ENCODE peak calls at places on chromosomes 1 and 21, in eight cellular contexts. D, K, O, S, M, E, N and V are unnamed samples.

GRCh38 chr1:167790117-167790516 is 68.3 kb downstream of the MPZL1 start:
- DNase-seq in M (no peak), N (no peak), O (no peak), S (no peak), D (no peak), E (no peak), K (no peak), V (no peak)

GRCh38 chr1:31843506-31843905 is 27.7 kb upstream of the SPOCD1 start:
- DNase-seq in E (peak), M (peak), N (no peak), O (no peak), D (peak), K (no peak), S (no peak), V (peak)

GRCh38 chr1:29389533-29390041 is 153.3 kb downstream of the PTPRU start:
- DNase-seq in S (no peak), M (no peak), D (no peak), K (no peak), O (peak), E (no peak), N (no peak), V (no peak)

GRCh38 chr1:56755911-56756310 is 63.3 kb downstream of the FYB2 start:
- DNase-seq in E (no peak), K (no peak), N (no peak), O (no peak), M (no peak), S (no peak), D (no peak), V (no peak)

GRCh38 chr1:116997666-116998065 is 3.9 kb upstream of the CD101 start:
- DNase-seq in M (no peak), S (no peak), E (no peak), N (no peak), O (no peak), K (no peak), D (no peak), V (peak)

GRCh38 chr21:31426235-31426797 is 82.3 kb upstream of the TIAM1 start:
- DNase-seq in D (no peak), E (no peak), N (no peak), O (no peak), K (no peak), M (no peak), S (no peak), V (peak)

GRCh38 chr1:115492019-115492595 is 149.7 kb upstream of the VANGL1 start:
- DNase-seq in S (no peak), D (no peak), O (peak), K (no peak), E (no peak), M (no peak), N (no peak), V (no peak)

GRCh38 chr1:54335396-54336056 is 70.7 kb downstream of the SSBP3 start:
- DNase-seq in N (no peak), O (peak), K (peak), M (peak), D (peak), S (no peak), E (no peak), V (peak)

GRCh38 chr1:1779691-1780597 is 1.7 kb upstream of the NADK start:
- DNase-seq in D (peak), O (peak), M (peak), S (peak), K (peak), E (no peak), N (peak), V (peak)

GRCh38 chr1:162904579-162904978 is 43.6 kb upstream of the CCDC190 start:
- DNase-seq in K (no peak), M (no peak), E (no peak), D (no peak), N (no peak), S (no peak), O (no peak), V (no peak)

GRCh38 chr1:7630378-7630777 is 140.7 kb upstream of the VAMP3 start:
- DNase-seq in E (no peak), S (no peak), N (no peak), D (no peak), K (no peak), M (no peak), O (no peak), V (no peak)

GRCh38 chr21:15771311-15771710 is 41.5 kb downstream of the USP25 start:
- DNase-seq in S (no peak), E (no peak), N (no peak), M (no peak), K (no peak), D (no peak), O (no peak), V (no peak)

GRCh38 chr1:227888404-227889046 is 59.2 kb downstream of the WNT9A start:
- DNase-seq in O (peak), M (no peak), D (no peak), N (peak), E (no peak), K (no peak), S (no peak), V (no peak)

GRCh38 chr1:112536561-112536960 is 27.8 kb downstream of the WNT2B start:
- DNase-seq in D (peak), N (no peak), M (no peak), K (no peak), O (no peak), E (no peak), S (no peak), V (no peak)

GRCh38 chr1:186474208-186474607 is 13.3 kb upstream of the PDC start:
- DNase-seq in M (peak), K (no peak), D (peak), N (no peak), O (no peak), S (no peak), E (no peak), V (peak)

GRCh38 chr1:2104621-2105427 is 54.6 kb downstream of the PRKCZ start:
- DNase-seq in D (no peak), N (peak), S (no peak), E (no peak), M (peak), O (no peak), K (no peak), V (no peak)

GRCh38 chr1:40861227-40862003 is 748 bp downstream of the CITED4 start:
- DNase-seq in N (peak), D (peak), E (peak), O (no peak), K (no peak), M (peak), S (no peak), V (peak)

GRCh38 chr1:39214021-39214713 is 9.7 kb downstream of the MACF1 start:
- DNase-seq in S (no peak), N (no peak), K (no peak), O (no peak), D (peak), E (no peak), M (no peak), V (peak)

GRCh38 chr1:198681247-198681646 is 42.4 kb downstream of the PTPRC start:
- DNase-seq in O (no peak), M (peak), K (no peak), E (no peak), N (no peak), D (no peak), S (no peak), V (no peak)

GRCh38 chr1:198678901-198679329 is 40.1 kb downstream of the PTPRC start:
- DNase-seq in K (no peak), M (no peak), N (no peak), E (no peak), O (no peak), D (no peak), S (no peak), V (no peak)

GRCh38 chr1:198678301-198678836 is 39.5 kb downstream of the PTPRC start:
- DNase-seq in K (no peak), N (no peak), D (no peak), M (no peak), S (no peak), O (no peak), E (no peak), V (no peak)

GRCh38 chr1:198680174-198680871 is 41.5 kb downstream of the PTPRC start:
- DNase-seq in M (no peak), D (no peak), S (no peak), K (no peak), O (no peak), N (no peak), E (no peak), V (no peak)

DNA sequence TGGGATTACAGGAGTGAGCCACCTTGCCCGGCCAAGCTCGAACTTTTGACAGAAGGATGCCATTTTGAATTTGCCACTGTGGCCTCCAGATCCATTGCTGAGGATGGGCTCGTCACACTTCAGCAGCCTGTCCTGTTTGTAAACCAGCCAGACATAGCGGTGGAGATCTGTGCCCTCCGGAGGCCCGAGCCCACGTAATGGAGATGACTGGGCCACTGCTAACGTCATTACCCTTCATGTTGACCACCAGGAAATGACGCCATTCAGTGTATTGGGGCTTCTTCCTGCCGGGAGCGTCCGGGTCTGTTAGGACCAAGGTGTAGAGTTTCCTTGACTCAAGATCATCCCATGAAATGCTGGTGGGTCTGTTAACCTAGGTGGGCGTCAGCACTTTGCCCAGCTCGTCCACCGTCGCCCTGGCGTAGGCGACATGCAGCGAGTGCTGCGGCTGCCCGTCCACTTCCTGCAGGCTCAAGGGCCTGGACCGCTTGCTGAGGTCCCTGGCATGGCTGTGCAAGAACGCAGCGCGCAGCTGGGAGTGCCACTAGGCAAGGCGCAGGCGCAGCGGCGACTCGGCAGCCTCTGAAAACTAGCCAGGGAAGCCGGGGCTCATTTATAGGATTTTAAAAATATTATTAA is 40.8 kb downstream of the PTPRC start:
- DNase-seq in O (no peak), M (no peak), N (no peak), K (no peak), E (no peak), S (no peak), D (no peak), V (no peak)
- H3K4me3 ChIP-seq in O (no peak), M (no peak), N (no peak), K (no peak), E (no peak), S (peak), D (no peak), V (no peak)

DNA sequence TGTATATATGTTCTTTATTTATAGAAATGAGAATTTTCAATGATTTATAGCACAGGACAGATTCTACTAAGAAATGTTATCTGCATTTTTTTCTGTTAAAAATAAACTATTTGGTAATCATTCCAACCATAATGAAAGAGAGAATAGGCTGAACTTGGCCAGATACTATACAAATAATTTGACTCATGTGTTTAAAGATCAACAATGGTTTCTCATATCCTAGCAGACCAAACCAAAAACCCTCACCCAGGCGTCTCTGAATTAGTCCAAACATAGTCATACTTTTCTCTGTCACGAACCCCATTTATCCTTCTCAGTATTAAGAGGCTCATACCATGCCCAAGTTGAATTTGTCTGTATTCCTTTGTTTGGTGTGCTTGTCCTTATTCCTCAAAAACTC is 40.3 kb downstream of the RPE65 start:
- DNase-seq in M (peak), K (no peak), O (no peak), E (no peak), D (peak), S (no peak), N (no peak), V (peak)
- TF ChIP-seq CTCF in M (no peak), K (no peak), O (no peak), E (no peak), D (no peak), S (no peak), N (no peak), V (no peak)

GRCh38 chr1:20479840-20480239 is 6.2 kb downstream of the CAMK2N1 start:
- DNase-seq in O (no peak), D (no peak), K (no peak), M (no peak), N (peak), E (no peak), S (no peak), V (no peak)

GRCh38 chr1:20478072-20478660 is 7.8 kb downstream of the CAMK2N1 start:
- DNase-seq in E (no peak), O (no peak), D (no peak), K (no peak), N (no peak), S (no peak), M (no peak), V (no peak)

GRCh38 chr1:20475002-20475401 is 11.0 kb downstream of the CAMK2N1 start:
- DNase-seq in S (no peak), N (no peak), O (no peak), D (no peak), M (no peak), K (no peak), E (no peak), V (no peak)

GRCh38 chr1:20476260-20477038 is 9.6 kb downstream of the CAMK2N1 start:
- DNase-seq in E (peak), S (no peak), M (no peak), K (no peak), N (no peak), D (no peak), O (no peak), V (peak)

DNA sequence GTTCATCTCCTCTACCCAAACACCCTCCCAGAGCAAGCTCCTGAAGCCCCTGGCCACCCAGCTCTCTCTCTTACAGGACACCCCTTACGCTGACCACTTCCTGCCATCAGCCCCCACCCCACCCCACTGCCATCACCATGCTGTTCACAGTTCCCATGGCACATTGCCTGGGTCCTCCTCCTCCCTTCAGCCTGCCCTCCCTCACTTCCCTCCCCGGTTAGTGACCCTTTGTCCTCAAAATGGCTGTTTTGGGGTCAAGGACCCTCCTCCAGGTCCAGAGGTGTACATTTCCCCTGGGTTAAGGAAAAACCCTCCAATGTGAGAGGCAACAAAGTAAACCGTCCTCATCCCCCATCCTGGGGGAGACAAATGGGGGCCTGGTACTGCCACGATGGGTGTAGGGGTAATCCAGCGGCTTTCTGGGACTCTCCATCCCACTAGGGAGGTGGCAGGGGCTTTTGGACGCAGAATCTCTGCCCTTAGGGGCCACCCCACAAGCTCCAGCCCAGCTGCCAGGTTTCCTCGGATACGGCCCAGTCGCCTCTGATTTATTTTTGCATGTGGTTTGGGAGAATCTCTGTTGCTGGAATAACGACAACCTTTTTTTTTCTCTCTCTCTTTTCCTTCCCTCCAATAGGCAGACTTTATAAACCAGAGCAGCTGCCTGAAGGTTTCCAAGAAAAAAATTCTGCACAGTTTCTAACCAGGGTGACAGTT is 8.5 kb downstream of the CAMK2N1 start:
- DNase-seq in O (no peak), E (no peak), N (no peak), K (no peak), D (peak), S (no peak), M (peak), V (peak)
- H3K4me3 ChIP-seq in O (no peak), E (no peak), N (no peak), K (no peak), D (no peak), S (no peak), M (no peak), V (no peak)

GRCh38 chr1:203349757-203350522 is 982 bp downstream of the FMOD start:
- DNase-seq in E (peak), K (no peak), M (no peak), S (no peak), D (no peak), N (no peak), O (no peak), V (no peak)

GRCh38 chr1:203354246-203354645 is 3.3 kb upstream of the FMOD start:
- DNase-seq in N (no peak), S (no peak), O (no peak), D (peak), E (no peak), K (no peak), M (peak), V (peak)

GRCh38 chr1:203349166-203349565 is 1.8 kb downstream of the FMOD start:
- DNase-seq in N (no peak), D (no peak), S (no peak), O (no peak), E (no peak), M (no peak), K (no peak), V (no peak)

GRCh38 chr1:203353486-203353885 is 2.6 kb upstream of the FMOD start:
- DNase-seq in K (no peak), E (no peak), D (no peak), O (no peak), N (no peak), S (no peak), M (no peak), V (no peak)

DNA sequence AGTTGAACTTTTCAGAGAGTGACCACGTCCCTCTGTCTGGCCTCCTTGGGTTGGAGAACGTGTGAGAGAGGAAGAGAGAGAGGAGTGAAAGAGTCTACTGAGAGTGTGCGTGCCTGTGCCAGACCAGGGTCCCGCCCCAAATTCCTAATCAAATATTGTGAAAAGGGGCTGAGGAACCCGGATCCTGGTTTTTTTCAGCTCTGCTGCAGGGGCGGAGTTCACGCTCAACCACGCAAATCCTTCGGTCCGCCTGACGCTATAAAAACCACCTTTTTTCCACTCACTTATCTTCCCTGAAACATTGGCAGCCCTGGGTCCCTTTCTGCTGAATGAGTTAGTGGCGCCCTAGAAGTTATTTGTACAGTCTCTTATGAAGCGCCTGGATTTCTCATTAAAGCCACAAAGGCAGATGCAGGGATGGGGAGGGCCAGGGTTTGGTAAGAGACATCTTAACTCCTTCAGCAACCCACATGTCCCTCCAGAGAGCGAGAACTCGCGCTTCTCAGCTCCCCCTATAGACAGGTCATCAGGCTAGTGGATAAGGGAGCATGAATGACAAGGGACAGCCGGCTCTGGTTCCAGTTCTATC is at the start of gene FMOD:
- DNase-seq in D (peak), N (no peak), O (peak), M (peak), E (no peak), K (peak), S (no peak), V (peak)
- TF ChIP-seq CTCF in D (peak), N (no peak), O (no peak), M (no peak), E (no peak), K (no peak), S (no peak), V (peak)

GRCh38 chr1:200665851-200666250 is 3.9 kb downstream of the DDX59 start:
- DNase-seq in M (no peak), N (no peak), K (peak), O (no peak), S (no peak), E (no peak), D (peak), V (peak)

GRCh38 chr1:200669314-200670214 is at the start of gene DDX59:
- DNase-seq in M (peak), K (peak), D (peak), S (peak), N (peak), E (peak), O (peak), V (peak)

GRCh38 chr1:200668514-200669313 is 993 bp downstream of the DDX59 start:
- DNase-seq in N (no peak), O (no peak), S (no peak), E (no peak), D (no peak), K (no peak), M (no peak), V (no peak)

GRCh38 chr1:200670215-200671118 is 760 bp upstream of the DDX59 start:
- DNase-seq in N (no peak), S (no peak), K (peak), O (no peak), M (peak), E (peak), D (no peak), V (no peak)

GRCh38 chr1:200666309-200666708 is 3.4 kb downstream of the DDX59 start:
- DNase-seq in O (no peak), S (no peak), K (no peak), D (no peak), E (no peak), M (no peak), N (no peak), V (no peak)
- H3K4me3 ChIP-seq in O (no peak), S (no peak), K (no peak), D (no peak), E (no peak), M (no peak), N (no peak), V (no peak)